ENCODE peak calls at places on chromosomes 4 and X, in four cellular contexts. One of them, this sample, is unnamed.

GRCh38 chr4:3197366-3198105 is 51.4 kb upstream of the MSANTD1 start:
- DNase-seq in K562: no peak
- DNase-seq in GM12878: no peak
- DNase-seq in A549: no peak
- DNase-seq in this sample: no peak

GRCh38 chr4:8913858-8914460 is 42.3 kb upstream of the HMX1 start:
- DNase-seq in K562: peak; percentile 1
- DNase-seq in GM12878: no peak
- DNase-seq in A549: no peak
- DNase-seq in this sample: no peak

GRCh38 chr4:138602664-138603063 is 360.5 kb upstream of the SLC7A11 start:
- DNase-seq in K562: no peak
- DNase-seq in GM12878: no peak
- DNase-seq in A549: no peak
- DNase-seq in this sample: peak; percentile 26

GRCh38 chrX:15988661-15989603 is 134.3 kb upstream of the AP1S2 start:
- DNase-seq in K562: no peak
- DNase-seq in GM12878: no peak
- DNase-seq in A549: no peak
- DNase-seq in this sample: peak; percentile 82

GRCh38 chr4:57442834-57443291 is 332.7 kb upstream of the IGFBP7 start:
- DNase-seq in K562: peak; percentile 23
- DNase-seq in GM12878: no peak
- DNase-seq in A549: peak; percentile 18
- DNase-seq in this sample: peak; percentile 13

GRCh38 chr4:41178372-41179085 is 35.8 kb downstream of the APBB2 start:
- DNase-seq in K562: no peak
- DNase-seq in GM12878: no peak
- DNase-seq in A549: no peak
- DNase-seq in this sample: peak; percentile 93

GRCh38 chr4:8060632-8061031 is 98.0 kb downstream of the ABLIM2 start:
- DNase-seq in K562: no peak
- DNase-seq in GM12878: no peak
- DNase-seq in A549: no peak
- DNase-seq in this sample: no peak

GRCh38 chr4:48909697-48910096 is 3.1 kb upstream of the OCIAD2 start:
- DNase-seq in K562: peak; percentile 28
- DNase-seq in GM12878: no peak
- DNase-seq in A549: peak; percentile 55
- DNase-seq in this sample: peak; percentile 99

GRCh38 chr4:26839534-26839951 is 21.1 kb upstream of the STIM2 start:
- DNase-seq in K562: no peak
- DNase-seq in GM12878: no peak
- DNase-seq in A549: no peak
- DNase-seq in this sample: peak; percentile 33

GRCh38 chrX:37599735-37600134 is 28.3 kb downstream of the LANCL3 start:
- DNase-seq in K562: no peak
- DNase-seq in GM12878: no peak
- DNase-seq in A549: no peak
- DNase-seq in this sample: no peak

GRCh38 chr4:70901984-70902576 is at the start of gene MOB1B:
- DNase-seq in K562: peak; percentile 90
- DNase-seq in GM12878: peak; percentile 34
- DNase-seq in A549: peak; percentile 73
- DNase-seq in this sample: peak; percentile 88
- TF ChIP-seq POLR2A in K562: peak; percentile 87
- TF ChIP-seq POLR2A in GM12878: peak; percentile 83
- TF ChIP-seq POLR2A in A549: peak; percentile 55
- TF ChIP-seq POLR2A in this sample: peak; percentile 78

GRCh38 chrX:31168596-31168995 is 96.8 kb upstream of the FTHL17 start:
- DNase-seq in K562: no peak
- DNase-seq in GM12878: peak; percentile 51
- DNase-seq in A549: no peak
- DNase-seq in this sample: no peak
- TF ChIP-seq RCOR1 in K562: no peak
- TF ChIP-seq RCOR1 in GM12878: no peak
- TF ChIP-seq RCOR1 in A549: no peak
- TF ChIP-seq RCOR1 in this sample: no peak

GRCh38 chrX:154097597-154098541 is at the start of gene MECP2:
- DNase-seq in K562: peak; percentile 98
- DNase-seq in GM12878: peak; percentile 56
- DNase-seq in A549: peak; percentile 95
- DNase-seq in this sample: peak; percentile 88
- TF ChIP-seq POLR2A in K562: no peak
- TF ChIP-seq POLR2A in GM12878: no peak
- TF ChIP-seq POLR2A in A549: peak; percentile 31
- TF ChIP-seq POLR2A in this sample: peak; percentile 38

GRCh38 chr4:157984285-157984911 is 188.4 kb downstream of the GASK1B start:
- DNase-seq in K562: no peak
- DNase-seq in GM12878: no peak
- DNase-seq in A549: no peak
- DNase-seq in this sample: no peak

GRCh38 chr4:157980158-157980557 is 192.7 kb downstream of the GASK1B start:
- DNase-seq in K562: no peak
- DNase-seq in GM12878: no peak
- DNase-seq in A549: no peak
- DNase-seq in this sample: no peak

GRCh38 chr4:157978680-157979361 is 194.0 kb downstream of the GASK1B start:
- DNase-seq in K562: peak; percentile 50
- DNase-seq in GM12878: no peak
- DNase-seq in A549: peak; percentile 33
- DNase-seq in this sample: peak; percentile 64

DNA sequence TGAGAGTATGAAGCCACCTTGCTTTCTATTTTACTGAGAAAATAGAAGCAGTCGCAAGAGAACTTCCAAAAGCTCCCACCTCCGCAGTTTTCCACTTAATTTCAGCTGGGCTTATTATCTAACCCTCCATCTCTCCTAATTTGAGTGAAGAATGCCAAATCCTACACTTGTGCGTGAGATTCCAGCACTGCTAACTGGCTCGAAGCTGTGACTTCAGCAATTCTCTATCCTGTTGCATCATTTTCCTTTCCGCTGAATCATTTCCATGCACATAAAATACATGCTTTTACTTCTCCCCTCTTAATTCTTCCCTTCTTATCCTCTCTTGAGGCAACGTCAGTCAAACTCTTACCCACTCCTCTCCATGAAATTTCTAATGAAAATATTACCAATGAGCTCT is 189.5 kb downstream of the GASK1B start:
- DNase-seq in K562: no peak
- DNase-seq in GM12878: no peak
- DNase-seq in A549: no peak
- DNase-seq in this sample: no peak
- TF ChIP-seq RCOR1 in K562: no peak
- TF ChIP-seq RCOR1 in GM12878: no peak
- TF ChIP-seq RCOR1 in A549: no peak
- TF ChIP-seq RCOR1 in this sample: no peak

DNA sequence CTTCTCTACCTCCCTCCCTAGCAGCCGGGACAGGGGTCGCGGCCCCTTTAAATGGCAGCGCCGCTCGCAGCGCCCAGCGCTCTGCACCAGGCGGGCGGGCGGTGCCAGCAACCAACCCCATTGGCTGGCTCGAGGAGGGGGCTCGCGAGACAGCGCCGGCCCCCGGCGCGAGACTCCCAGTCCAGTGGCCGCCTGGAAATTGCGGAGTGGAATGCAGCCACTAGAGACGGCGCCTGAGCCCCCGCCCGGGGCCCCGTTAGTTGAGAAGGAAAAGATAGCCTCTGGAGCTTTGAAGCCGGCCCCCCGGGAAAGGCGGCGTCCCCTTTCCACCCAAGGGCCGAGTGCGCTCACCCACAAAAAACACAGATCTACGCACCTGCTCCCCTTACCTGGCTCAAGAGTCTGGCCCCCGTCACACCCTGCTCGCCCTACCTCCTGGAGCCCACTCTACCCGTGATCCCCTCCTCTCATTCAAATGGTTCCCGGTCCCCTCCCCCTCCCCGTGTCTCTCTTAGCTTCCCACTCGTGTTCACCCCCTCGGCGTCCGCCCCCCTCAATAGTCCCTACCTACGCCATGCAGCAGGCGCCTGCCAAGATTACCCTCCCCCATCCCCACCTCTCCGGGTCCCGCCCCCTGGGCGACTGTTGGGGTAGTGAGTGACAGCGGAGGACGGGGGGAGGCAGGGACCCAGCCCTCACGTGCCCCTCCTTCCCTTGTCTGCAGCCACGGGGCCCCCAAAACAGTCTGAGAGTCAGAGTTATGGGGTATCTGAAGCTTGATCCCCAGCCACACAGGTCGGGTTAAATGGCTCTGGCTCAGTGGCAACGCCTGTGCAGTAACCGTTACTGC is at the start of gene ZMYM3:
- DNase-seq in K562: peak; percentile 92
- DNase-seq in GM12878: peak; percentile 24
- DNase-seq in A549: peak; percentile 85
- DNase-seq in this sample: peak; percentile 76
- TF ChIP-seq POLR2A in K562: peak; percentile 25
- TF ChIP-seq POLR2A in GM12878: peak; percentile 69
- TF ChIP-seq POLR2A in A549: no peak
- TF ChIP-seq POLR2A in this sample: no peak

GRCh38 chrX:119606508-119607389 is 525 bp upstream of the NKRF start:
- DNase-seq in K562: no peak
- DNase-seq in GM12878: no peak
- DNase-seq in A549: no peak
- DNase-seq in this sample: peak; percentile 49
- TF ChIP-seq RCOR1 in K562: no peak
- TF ChIP-seq RCOR1 in GM12878: peak; percentile 59
- TF ChIP-seq RCOR1 in A549: no peak
- TF ChIP-seq RCOR1 in this sample: no peak

GRCh38 chr4:38664704-38665401 is 854 bp downstream of the KLF3 start:
- DNase-seq in K562: peak; percentile 68
- DNase-seq in GM12878: no peak
- DNase-seq in A549: no peak
- DNase-seq in this sample: peak; percentile 56
- TF ChIP-seq POLR2A in K562: peak; percentile 52
- TF ChIP-seq POLR2A in GM12878: peak; percentile 36
- TF ChIP-seq POLR2A in A549: no peak
- TF ChIP-seq POLR2A in this sample: peak; percentile 41

DNA sequence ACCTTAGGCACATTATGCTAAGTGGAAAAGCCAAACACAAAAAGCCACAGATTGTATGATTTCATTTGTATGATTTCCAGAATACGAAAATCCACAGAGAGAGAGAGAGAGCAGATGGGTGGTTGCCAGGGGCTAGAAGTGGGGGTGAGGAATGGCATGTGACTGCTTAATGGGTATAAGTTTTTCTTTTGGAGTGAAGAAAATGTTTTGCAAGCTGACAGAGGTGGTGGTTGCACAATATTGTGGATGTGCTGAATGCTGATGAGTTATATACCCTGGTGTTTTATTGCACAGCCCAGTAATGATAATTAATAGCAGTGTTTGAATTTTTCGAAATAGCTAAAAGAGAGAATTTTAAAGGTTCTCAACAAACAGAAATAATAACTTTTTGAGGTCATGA is 386.1 kb upstream of the HS3ST1 start:
- DNase-seq in K562: no peak
- DNase-seq in GM12878: no peak
- DNase-seq in A549: no peak
- DNase-seq in this sample: no peak
- TF ChIP-seq RCOR1 in K562: no peak
- TF ChIP-seq RCOR1 in GM12878: no peak
- TF ChIP-seq RCOR1 in A549: no peak
- TF ChIP-seq RCOR1 in this sample: no peak

This sample was measured in IMR-90.